ENCODE peak calls at places on chromosomes 6 and 20, in six cellular contexts. M is suprapubic skin, X is A549, E is GM06990, Y is HFFc6, V is neural crest cell. I is an unnamed sample.
A peak's percentile ranks its signal among the peaks of the same experiment; 100 is the strongest.

GRCh38 chr6:11491596-11491995 is 46.0 kb upstream of the TMEM170B start:
- DNase-seq in M (no peak), X (no peak), E (no peak), Y (no peak), V (no peak), I (no peak)

GRCh38 chr20:36399147-36399968 is 93.2 kb downstream of the DLGAP4 start:
- DNase-seq in M (no peak), X (peak; percentile 73), E (no peak), Y (no peak), V (peak; percentile 63), I (peak; percentile 77)

GRCh38 chr20:57988828-57989227 is 239.6 kb downstream of the ANKRD60 start:
- DNase-seq in M (no peak), X (no peak), E (no peak), Y (no peak), V (no peak), I (no peak)

GRCh38 chr20:18276821-18277220 is 11.5 kb upstream of the ZNF133 start:
- DNase-seq in M (peak; percentile 68), X (peak; percentile 77), E (no peak), Y (peak; percentile 38), V (peak; percentile 79), I (peak; percentile 56)

GRCh38 chr20:48659888-48660287 is 167.9 kb downstream of the PREX1 start:
- DNase-seq in M (no peak), X (no peak), E (no peak), Y (no peak), V (no peak), I (no peak)

GRCh38 chr6:106666290-106667021 is 37.1 kb downstream of the QRSL1 start:
- DNase-seq in M (no peak), X (no peak), E (peak; percentile 50), Y (no peak), V (no peak), I (peak; percentile 29)

GRCh38 chr6:81988871-81989270 is 236.4 kb upstream of the TENT5A start:
- DNase-seq in M (no peak), X (no peak), E (no peak), Y (no peak), V (no peak), I (no peak)

GRCh38 chr6:83861077-83861476 is 1.6 kb downstream of the CYB5R4 start:
- DNase-seq in M (no peak), X (no peak), E (no peak), Y (no peak), V (no peak), I (no peak)

GRCh38 chr20:59806578-59806975 is 126.9 kb downstream of the SYCP2 start:
- DNase-seq in M (no peak), X (no peak), E (no peak), Y (no peak), V (no peak), I (no peak)

GRCh38 chr6:170223718-170224693 is 66.9 kb downstream of the DLL1 start:
- DNase-seq in M (peak; percentile 47), X (no peak), E (no peak), Y (no peak), V (no peak), I (no peak)

GRCh38 chr6:14738933-14739332 is 506.9 kb upstream of the JARID2 start:
- DNase-seq in M (no peak), X (no peak), E (no peak), Y (no peak), V (no peak), I (no peak)

DNA sequence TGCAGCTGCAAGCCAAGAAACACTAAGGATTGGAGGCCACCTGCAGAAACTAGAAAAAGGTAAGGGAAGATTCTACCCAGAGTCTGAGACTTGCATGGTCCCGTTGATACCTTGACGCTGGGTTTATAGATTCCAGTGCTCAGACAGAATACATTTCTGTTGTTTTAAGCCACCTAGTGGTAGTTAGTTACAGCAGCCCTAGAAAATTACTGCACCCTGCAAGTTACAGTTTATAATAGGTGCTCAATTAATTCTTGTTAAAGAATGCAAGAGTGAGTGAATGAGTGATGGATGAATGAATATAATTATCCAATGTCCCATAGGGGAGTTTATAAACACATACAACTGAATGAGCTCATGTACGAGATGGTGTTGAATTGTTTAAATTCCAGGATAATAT is 453.1 kb upstream of the SLC35B3 start:
- DNase-seq in M (no peak), X (no peak), E (no peak), Y (no peak), V (no peak), I (peak; percentile 47)
- TF ChIP-seq CTCF in M (no peak), X (no peak), E (peak; percentile 53), Y (peak; percentile 59), V (peak; percentile 54), I (peak; percentile 39)

GRCh38 chr20:43681468-43681942 is 14.6 kb downstream of the MYBL2 start:
- DNase-seq in M (no peak), X (no peak), E (peak; percentile 56), Y (no peak), V (no peak), I (no peak)
- TF ChIP-seq CTCF in M (no peak), X (no peak), E (peak; percentile 38), Y (peak; percentile 55), V (peak; percentile 28), I (no peak)

DNA sequence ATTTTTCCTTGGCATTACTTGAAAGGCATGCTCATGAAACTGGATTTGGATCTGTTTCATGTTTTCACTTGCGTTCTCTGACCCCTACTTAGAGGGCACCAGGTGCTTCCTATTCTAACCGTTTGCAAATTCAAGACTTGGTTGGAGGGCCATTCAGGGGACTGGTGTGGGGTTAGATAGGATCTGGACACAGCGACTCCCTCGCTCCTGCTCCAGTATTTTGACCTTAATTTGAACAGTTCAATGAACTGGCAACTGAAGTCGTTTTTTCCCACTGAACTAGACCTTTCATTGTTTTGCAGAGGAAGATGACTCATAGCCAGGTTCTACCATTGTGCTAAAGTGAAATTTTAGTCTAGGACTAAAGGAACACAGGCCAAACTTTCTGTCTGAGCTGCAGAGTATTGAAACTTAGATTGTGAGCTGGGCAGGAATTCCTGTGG is 64.6 kb downstream of the UTRN start:
- DNase-seq in M (no peak), X (no peak), E (no peak), Y (peak; percentile 12), V (no peak), I (peak; percentile 17)
- TF ChIP-seq CTCF in M (no peak), X (no peak), E (no peak), Y (no peak), V (no peak), I (no peak)

GRCh38 chr20:2752631-2753455 is 47.6 kb downstream of the CPXM1 start:
- DNase-seq in M (no peak), X (peak; percentile 81), E (peak; percentile 28), Y (no peak), V (peak; percentile 53), I (no peak)

GRCh38 chr20:2753456-2754040 is 46.9 kb downstream of the CPXM1 start:
- DNase-seq in M (no peak), X (no peak), E (no peak), Y (no peak), V (no peak), I (no peak)

GRCh38 chr20:2750343-2751251 is 49.8 kb downstream of the CPXM1 start:
- DNase-seq in M (peak; percentile 79), X (peak; percentile 78), E (no peak), Y (peak; percentile 30), V (no peak), I (no peak)

GRCh38 chr20:2751347-2751867 is 49.0 kb downstream of the CPXM1 start:
- DNase-seq in M (no peak), X (no peak), E (no peak), Y (no peak), V (no peak), I (no peak)

DNA sequence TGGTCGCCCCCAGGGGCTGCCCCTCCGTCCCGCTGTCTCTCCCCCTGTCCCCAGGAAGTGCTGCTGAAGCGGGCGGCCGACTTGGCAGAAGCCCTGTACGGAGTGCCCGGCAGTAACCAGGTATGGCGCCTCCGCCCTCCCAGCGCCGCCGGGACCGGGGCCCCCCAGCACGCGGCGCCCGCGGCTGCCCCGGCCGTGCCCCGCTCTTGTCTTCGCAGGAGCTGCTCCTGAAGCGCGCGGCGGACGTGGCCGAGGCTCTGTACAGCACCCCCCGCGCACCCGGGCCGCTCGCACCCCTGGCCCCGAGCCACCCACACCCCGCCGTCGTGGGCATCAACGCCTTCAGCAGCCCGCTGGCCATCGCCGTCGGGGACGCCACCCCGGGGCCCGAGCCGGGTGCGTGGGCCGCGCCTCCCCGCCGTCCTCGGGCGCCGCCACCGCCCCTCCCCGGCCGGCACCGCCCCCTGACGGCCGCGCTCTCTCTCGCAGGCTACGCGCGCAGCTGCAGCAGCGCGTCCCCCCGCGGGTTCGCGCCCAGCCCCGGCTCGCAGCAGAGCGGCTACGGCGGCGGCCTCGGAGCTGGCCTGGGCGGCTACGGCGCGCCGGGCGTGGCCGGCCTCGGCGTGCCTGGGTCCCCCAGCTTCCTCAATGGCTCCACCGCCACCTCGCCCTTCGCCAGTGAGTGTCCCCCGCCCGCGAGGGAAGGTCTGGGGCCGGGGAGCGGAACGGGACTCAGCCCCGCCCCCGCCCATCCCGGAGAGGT is 48.4 kb downstream of the CPXM1 start:
- DNase-seq in M (no peak), X (no peak), E (no peak), Y (no peak), V (no peak), I (peak; percentile 74)
- TF ChIP-seq CTCF in M (no peak), X (no peak), E (no peak), Y (no peak), V (no peak), I (peak; percentile 45)

GRCh38 chr6:133888931-133889556 is at the start of gene TCF21:
- DNase-seq in M (no peak), X (no peak), E (no peak), Y (no peak), V (no peak), I (no peak)

GRCh38 chr6:133887478-133887877 is 1.4 kb upstream of the TCF21 start:
- DNase-seq in M (no peak), X (no peak), E (no peak), Y (no peak), V (no peak), I (no peak)

GRCh38 chr6:133890941-133891813 is 2.3 kb downstream of the TCF21 start:
- DNase-seq in M (peak; percentile 62), X (peak; percentile 60), E (no peak), Y (no peak), V (peak; percentile 35), I (peak; percentile 30)

GRCh38 chr6:133891814-133892443 is 3.0 kb downstream of the TCF21 start:
- DNase-seq in M (no peak), X (no peak), E (no peak), Y (no peak), V (no peak), I (peak; percentile 27)

GRCh38 chr6:133889557-133890301 is 816 bp downstream of the TCF21 start:
- DNase-seq in M (no peak), X (no peak), E (no peak), Y (no peak), V (peak; percentile 11), I (peak; percentile 25)
- TF ChIP-seq CTCF in M (no peak), X (no peak), E (no peak), Y (no peak), V (no peak), I (no peak)

GRCh38 chr6:32968770-32969684 is 633 bp downstream of the BRD2 start:
- DNase-seq in M (peak; percentile 87), X (peak; percentile 55), E (peak; percentile 83), Y (peak; percentile 89), V (peak; percentile 63), I (peak; percentile 84)
- TF ChIP-seq CTCF in M (no peak), X (no peak), E (no peak), Y (no peak), V (peak; percentile 22), I (no peak)

GRCh38 chr6:75353644-75354043 is 69.1 kb upstream of the TMEM30A start:
- DNase-seq in M (no peak), X (no peak), E (no peak), Y (no peak), V (no peak), I (no peak)
- TF ChIP-seq CTCF in M (no peak), X (no peak), E (no peak), Y (no peak), V (no peak), I (no peak)

I was measured in GM13977.